ENCODE peak calls at places on chromosomes 11 and 22, in nine cellular contexts. E, P, T, A, J, V, L, F and K are unnamed samples.

GRCh38 chr11:76787911-76788596 is 4.9 kb downstream of the TSKU start:
- DNase-seq in V (no peak), L (no peak), P (no peak), F (peak), T (no peak), E (no peak), J (no peak), A (peak), K (no peak)

GRCh38 chr11:72491001-72491400 is 56.7 kb upstream of the CLPB start:
- DNase-seq in A (no peak), E (no peak), J (no peak), P (no peak), V (no peak), L (no peak), F (no peak), T (no peak), K (no peak)

GRCh38 chr11:79269923-79270322 is 170.9 kb downstream of the TENM4 start:
- DNase-seq in J (no peak), V (no peak), E (no peak), L (no peak), A (no peak), P (no peak), F (no peak), T (no peak), K (no peak)

GRCh38 chr11:36069576-36070214 is 125.8 kb downstream of the LDLRAD3 start:
- DNase-seq in T (peak), L (no peak), P (no peak), V (no peak), J (no peak), A (no peak), F (no peak), E (no peak), K (no peak)

GRCh38 chr11:15093432-15093831 is 20.0 kb downstream of the CALCB start:
- DNase-seq in P (no peak), A (no peak), T (no peak), V (no peak), F (no peak), E (no peak), J (no peak), L (no peak), K (no peak)

GRCh38 chr11:32870676-32871075 is 21.9 kb upstream of the QSER1 start:
- DNase-seq in T (peak), A (no peak), E (no peak), J (peak), F (no peak), P (no peak), L (peak), V (peak), K (no peak)

GRCh38 chr11:350723-351255 is 18.5 kb upstream of the B4GALNT4 start:
- DNase-seq in T (no peak), P (no peak), E (no peak), L (no peak), J (no peak), F (no peak), A (peak), V (no peak), K (no peak)

GRCh38 chr22:46514592-46515207 is 22.7 kb downstream of the CELSR1 start:
- DNase-seq in L (no peak), A (peak), F (no peak), P (no peak), J (no peak), V (no peak), E (peak), T (no peak), K (no peak)

GRCh38 chr11:37409124-37409523 is 811.1 kb upstream of the RAG2 start:
- DNase-seq in T (no peak), P (no peak), V (no peak), F (no peak), A (no peak), J (no peak), L (no peak), E (peak), K (no peak)

GRCh38 chr11:18791175-18792065 is at the start of gene PTPN5:
- DNase-seq in E (no peak), V (no peak), F (no peak), T (no peak), A (no peak), J (no peak), P (no peak), L (no peak), K (no peak)

GRCh38 chr11:67301951-67302516 is 1.3 kb upstream of the SSH3 start:
- DNase-seq in J (no peak), L (no peak), A (peak), V (no peak), P (no peak), F (peak), T (no peak), E (peak), K (no peak)

GRCh38 chr11:67071420-67072284 is 15.0 kb downstream of the RHOD start:
- DNase-seq in A (peak), L (peak), J (peak), E (peak), T (peak), F (no peak), P (peak), V (peak), K (peak)

GRCh38 chr11:112780351-112781043 is 180.7 kb upstream of the NCAM1 start:
- DNase-seq in A (no peak), E (no peak), P (no peak), T (no peak), L (no peak), F (no peak), J (no peak), V (no peak), K (no peak)

GRCh38 chr11:121722431-121723256 is 269.9 kb upstream of the SORL1-AS1 start:
- DNase-seq in E (no peak), L (no peak), P (peak), T (peak), J (no peak), A (peak), V (no peak), F (peak), K (no peak)

GRCh38 chr11:102115557-102115956 is 5.3 kb downstream of the YAP1 start:
- DNase-seq in E (peak), J (no peak), L (no peak), A (peak), F (no peak), T (no peak), V (no peak), P (no peak), K (no peak)

GRCh38 chr11:25562417-25562816 is 769.5 kb upstream of the ANO3 start:
- DNase-seq in P (no peak), A (no peak), T (no peak), L (no peak), E (no peak), J (no peak), F (no peak), V (no peak), K (no peak)

GRCh38 chr11:127199306-127199801 is 198.8 kb upstream of the KIRREL3 start:
- DNase-seq in A (no peak), T (no peak), P (no peak), V (no peak), J (no peak), E (no peak), F (no peak), L (no peak), K (no peak)

GRCh38 chr22:49996532-49997220 is 15.9 kb downstream of the IL17REL start:
- DNase-seq in L (no peak), A (no peak), T (no peak), J (no peak), E (no peak), F (no peak), V (no peak), P (no peak), K (no peak)

GRCh38 chr22:20750461-20751184 is 23.3 kb upstream of the SERPIND1 start:
- DNase-seq in P (peak), L (no peak), F (no peak), V (no peak), J (peak), T (peak), A (peak), E (peak), K (no peak)

GRCh38 chr11:43880640-43881159 is at the start of gene ALKBH3:
- DNase-seq in E (peak), J (peak), F (peak), L (peak), V (peak), T (peak), P (peak), A (peak), K (peak)

GRCh38 chr11:1267441-1268100 is 41.9 kb downstream of the TOLLIP start:
- DNase-seq in A (peak), L (no peak), P (peak), V (no peak), F (no peak), J (no peak), E (no peak), T (no peak), K (no peak)

GRCh38 chr22:44085743-44086741 is 61.9 kb downstream of the PARVB start:
- DNase-seq in V (no peak), J (no peak), E (peak), L (no peak), A (peak), P (no peak), F (no peak), T (peak), K (no peak)

GRCh38 chr11:116773203-116774112 is 671 bp upstream of the BUD13 start:
- DNase-seq in P (no peak), E (no peak), L (no peak), J (no peak), F (peak), A (no peak), T (no peak), V (no peak), K (no peak)

GRCh38 chr11:87265132-87265531 is 227.4 kb downstream of the TMEM135 start:
- DNase-seq in T (peak), A (peak), L (no peak), P (no peak), F (no peak), E (no peak), J (no peak), V (no peak), K (no peak)

GRCh38 chr11:78170413-78170812 is 18.0 kb downstream of the KCTD21 start:
- DNase-seq in T (no peak), E (no peak), A (no peak), J (no peak), P (no peak), V (no peak), F (no peak), L (no peak), K (no peak)

GRCh38 chr22:21018314-21018713 is 3.3 kb downstream of the P2RX6 start:
- DNase-seq in F (no peak), A (no peak), E (no peak), J (no peak), T (no peak), P (no peak), V (no peak), L (no peak), K (no peak)

GRCh38 chr11:109789911-109790310 is 303.3 kb upstream of the ZC3H12C start:
- DNase-seq in L (no peak), P (no peak), E (no peak), J (no peak), V (no peak), T (no peak), A (peak), F (no peak), K (no peak)

GRCh38 chr22:47195676-47196492 is 433.4 kb downstream of the TBC1D22A start:
- DNase-seq in J (no peak), V (no peak), P (no peak), L (no peak), E (no peak), A (no peak), T (no peak), F (peak), K (no peak)

GRCh38 chr11:112961751-112962747 is 829 bp downstream of the NCAM1 start:
- DNase-seq in F (no peak), J (no peak), P (peak), V (no peak), E (no peak), L (no peak), A (no peak), T (no peak), K (no peak)

GRCh38 chr22:20451920-20452319 is 14.3 kb upstream of the SCARF2 start:
- DNase-seq in V (no peak), J (no peak), F (no peak), A (no peak), P (no peak), L (no peak), E (no peak), T (no peak), K (no peak)

GRCh38 chr22:37226087-37226486 is 13.8 kb upstream of the SSTR3 start:
- DNase-seq in E (no peak), F (no peak), J (no peak), L (no peak), P (no peak), A (no peak), V (no peak), T (no peak), K (no peak)

GRCh38 chr11:72716291-72716690 is 35.9 kb downstream of the ARAP1 start:
- DNase-seq in A (no peak), V (no peak), P (no peak), J (no peak), L (no peak), T (no peak), E (no peak), F (no peak), K (no peak)